ENCODE peak calls at places on chromosomes 6 and 20, in seven cellular contexts. X is fibroblast of villous mesenchyme; I is kidney epithelial cell; Y is HL-60; D is CD8-positive, alpha-beta T cell; U is breast epithelium; C is lower leg skin. A is an unnamed sample.

GRCh38 chr20:18255526-18255925 is 32.8 kb upstream of the ZNF133 start:
- DNase-seq in I (no peak), U (no peak), C (no peak), X (no peak), D (no peak), Y (no peak), A (no peak)

GRCh38 chr20:58268936-58269619 is 40.4 kb upstream of the RAB22A start:
- DNase-seq in U (no peak), X (no peak), I (no peak), D (no peak), Y (no peak), C (no peak), A (no peak)

GRCh38 chr6:169953686-169954085 is 202.3 kb downstream of the ERMARD start:
- DNase-seq in U (no peak), X (no peak), C (peak), D (no peak), I (no peak), Y (no peak), A (no peak)

GRCh38 chr6:16413399-16413798 is 175.0 kb downstream of the GMPR start:
- DNase-seq in I (no peak), Y (no peak), U (no peak), X (no peak), D (no peak), C (no peak), A (no peak)

GRCh38 chr6:114135348-114136002 is 164.5 kb upstream of the HDAC2 start:
- DNase-seq in U (no peak), X (no peak), C (no peak), D (no peak), Y (no peak), I (no peak), A (no peak)

GRCh38 chr20:10077081-10077471 is 42.3 kb downstream of the ANKEF1 start:
- DNase-seq in C (no peak), I (no peak), X (no peak), U (no peak), D (peak), Y (no peak), A (no peak)

GRCh38 chr20:19860742-19861141 is 102.7 kb downstream of the RIN2 start:
- DNase-seq in Y (no peak), C (no peak), U (no peak), I (peak), D (no peak), X (no peak), A (no peak)

GRCh38 chr6:110075406-110075805 is 97.3 kb downstream of the GPR6 start:
- DNase-seq in Y (no peak), C (no peak), U (no peak), D (no peak), X (no peak), I (peak), A (no peak)

GRCh38 chr6:83948851-83949250 is 84.7 kb upstream of the MRAP2 start:
- DNase-seq in C (no peak), D (no peak), X (peak), U (no peak), Y (no peak), I (no peak), A (no peak)

GRCh38 chr20:61966492-61967244 is 99.0 kb downstream of the TAF4 start:
- DNase-seq in Y (no peak), U (no peak), I (no peak), D (no peak), C (peak), X (no peak), A (no peak)

GRCh38 chr6:9428416-9429172 is 986.3 kb downstream of the TFAP2A start:
- DNase-seq in Y (no peak), U (no peak), X (peak), I (no peak), C (no peak), D (no peak), A (no peak)

GRCh38 chr6:148738939-148739821 is 7.7 kb upstream of the UST start:
- DNase-seq in C (no peak), U (no peak), I (no peak), X (no peak), D (no peak), Y (no peak), A (no peak)

GRCh38 chr20:17873410-17874270 is 95.0 kb downstream of the SNX5 start:
- DNase-seq in U (peak), Y (no peak), C (peak), X (peak), D (no peak), I (no peak), A (peak)

GRCh38 chr20:18634501-18634900 is 46.6 kb downstream of the DTD1 start:
- DNase-seq in D (no peak), I (no peak), U (no peak), X (peak), C (peak), Y (no peak), A (no peak)

GRCh38 chr6:167707686-167708500 is 118.8 kb upstream of the AFDN start:
- DNase-seq in C (peak), Y (no peak), I (peak), U (no peak), X (no peak), D (no peak), A (no peak)

GRCh38 chr20:37154684-37155298 is 24.3 kb upstream of the RPN2 start:
- DNase-seq in D (no peak), U (no peak), C (no peak), I (no peak), Y (no peak), X (no peak), A (no peak)

GRCh38 chr20:33882018-33882417 is 70.9 kb downstream of the CHMP4B start:
- DNase-seq in X (no peak), I (no peak), U (no peak), C (no peak), Y (no peak), D (no peak), A (no peak)

GRCh38 chr20:48275737-48276342 is 490.6 kb upstream of the SULF2 start:
- DNase-seq in Y (no peak), X (no peak), D (no peak), U (no peak), C (no peak), I (no peak), A (no peak)

GRCh38 chr6:170420264-170420663 is 113.7 kb downstream of the FAM120B start:
- DNase-seq in C (no peak), I (no peak), D (no peak), Y (no peak), U (no peak), X (no peak), A (no peak)

GRCh38 chr6:163355471-163355991 is 59.0 kb upstream of the QKI start:
- DNase-seq in C (no peak), X (peak), I (no peak), Y (peak), U (no peak), D (no peak), A (no peak)

GRCh38 chr20:13029687-13030510 is 21.1 kb downstream of the SPTLC3 start:
- DNase-seq in C (peak), I (peak), D (no peak), X (peak), Y (no peak), U (no peak), A (peak)

GRCh38 chr6:53009511-53009910 is 14.4 kb upstream of the GSTA4 start:
- DNase-seq in I (no peak), C (no peak), U (no peak), Y (no peak), X (no peak), D (no peak), A (no peak)

GRCh38 chr6:107075951-107076381 is 39.3 kb downstream of the BEND3 start:
- DNase-seq in D (no peak), C (no peak), I (no peak), U (no peak), X (peak), Y (no peak), A (no peak)
- TF ChIP-seq CTCF in D (no peak), C (no peak), I (peak), U (no peak), X (peak), Y (no peak), A (peak)

GRCh38 chr6:138570716-138571020 is 71.4 kb upstream of the NHSL1 start:
- DNase-seq in I (no peak), U (no peak), Y (no peak), D (no peak), X (no peak), C (no peak), A (no peak)

GRCh38 chr6:138569970-138570715 is 70.8 kb upstream of the NHSL1 start:
- DNase-seq in C (no peak), I (no peak), U (no peak), Y (no peak), X (no peak), D (no peak), A (no peak)

GRCh38 chr6:138569554-138569953 is 70.3 kb upstream of the NHSL1 start:
- DNase-seq in D (no peak), Y (no peak), U (no peak), X (no peak), I (no peak), C (no peak), A (no peak)

GRCh38 chr6:138567052-138567451 is 67.8 kb upstream of the NHSL1 start:
- DNase-seq in C (no peak), U (no peak), I (no peak), Y (no peak), X (no peak), D (no peak), A (no peak)

DNA sequence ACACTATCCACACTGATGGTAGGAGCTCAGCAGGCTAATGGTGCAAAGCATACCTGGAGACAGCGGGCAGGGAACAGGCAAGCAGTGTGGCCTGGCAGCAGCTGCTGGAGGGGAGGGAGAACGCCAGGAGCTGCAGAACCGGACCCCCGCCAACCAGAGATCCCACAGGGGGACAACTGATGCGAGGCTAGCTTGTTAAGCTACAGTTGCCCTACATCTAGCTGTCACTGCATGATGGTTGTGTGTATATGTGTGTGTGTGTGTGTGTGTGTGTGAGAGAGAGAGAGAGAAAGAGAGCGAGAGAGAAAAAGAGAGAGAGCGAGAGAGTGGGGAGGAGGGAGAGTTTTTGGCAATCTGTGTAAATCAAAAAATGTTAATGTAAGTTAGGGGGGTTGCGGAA is 69.7 kb upstream of the NHSL1 start:
- DNase-seq in X (no peak), D (no peak), U (no peak), Y (no peak), C (no peak), I (no peak), A (no peak)
- H3K4me3 ChIP-seq in X (no peak), D (no peak), U (no peak), Y (no peak), C (no peak), I (no peak), A (no peak)

GRCh38 chr20:53291548-53291947 is 302.1 kb downstream of the ZNF217 start:
- DNase-seq in C (no peak), Y (no peak), X (no peak), I (no peak), U (no peak), D (no peak), A (no peak)
- TF ChIP-seq CTCF in C (no peak), Y (no peak), X (peak), I (peak), U (no peak), D (no peak), A (no peak)

GRCh38 chr6:11919771-11920440 is 92.2 kb upstream of the HIVEP1 start:
- DNase-seq in I (no peak), Y (no peak), X (no peak), D (no peak), U (no peak), C (no peak), A (no peak)
- H3K4me3 ChIP-seq in I (no peak), Y (no peak), X (no peak), D (no peak), U (no peak), C (no peak), A (no peak)

GRCh38 chr20:38187512-38187911 is 22.4 kb upstream of the TGM2 start:
- DNase-seq in I (no peak), X (peak), D (no peak), U (no peak), C (peak), Y (no peak), A (no peak)
- TF ChIP-seq CTCF in I (peak), X (peak), D (no peak), U (no peak), C (no peak), Y (no peak), A (peak)

GRCh38 chr6:135179920-135180457 is 1.1 kb upstream of the MYB start:
- DNase-seq in D (no peak), Y (no peak), I (no peak), X (no peak), U (no peak), C (no peak), A (no peak)
- H3K4me3 ChIP-seq in D (peak), Y (peak), I (peak), X (peak), U (peak), C (no peak), A (no peak)

GRCh38 chr6:36149436-36149835 is 19.1 kb downstream of the MAPK13 start:
- DNase-seq in U (no peak), D (no peak), X (no peak), C (no peak), I (no peak), Y (no peak), A (no peak)

GRCh38 chr6:36155662-36156061 is 25.3 kb downstream of the MAPK13 start:
- DNase-seq in U (no peak), I (no peak), D (no peak), X (no peak), C (no peak), Y (no peak), A (no peak)

GRCh38 chr6:36160147-36160760 is 29.9 kb downstream of the MAPK13 start:
- DNase-seq in X (peak), D (no peak), U (no peak), Y (no peak), C (no peak), I (no peak), A (peak)

GRCh38 chr6:36150283-36150682 is 20.0 kb downstream of the MAPK13 start:
- DNase-seq in U (no peak), Y (no peak), C (no peak), X (peak), D (no peak), I (no peak), A (no peak)

DNA sequence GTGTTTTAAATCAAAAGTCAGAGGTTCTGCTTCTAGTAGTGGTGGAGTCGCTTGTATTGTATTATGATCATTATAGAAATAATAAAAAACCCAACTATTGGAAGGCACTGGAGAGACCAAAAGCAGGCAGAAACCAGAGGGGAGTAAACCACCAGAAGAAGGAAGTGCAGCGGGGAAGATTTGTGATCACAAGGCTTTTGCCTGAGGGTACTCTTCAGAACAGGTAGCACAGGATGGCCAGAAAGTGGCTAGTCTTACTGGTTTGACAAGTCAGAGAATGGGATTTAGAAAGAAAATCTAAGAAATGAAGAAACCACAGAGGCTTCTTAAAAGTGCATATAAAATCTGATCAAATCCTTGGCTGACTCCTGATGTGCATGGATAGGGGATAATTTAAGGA is 24.0 kb downstream of the MAPK13 start:
- DNase-seq in D (no peak), I (no peak), C (no peak), Y (no peak), X (no peak), U (no peak), A (no peak)
- TF ChIP-seq CTCF in D (no peak), I (no peak), C (no peak), Y (no peak), X (no peak), U (no peak), A (no peak)